ENCODE peak calls at places on chromosomes 12 and 14, in six cellular contexts. Z is upper lobe of right lung, O is GM12878, B is sigmoid colon, M is pancreas, L is thoracic aorta. I is an unnamed sample.

GRCh38 chr14:96039633-96040311 is 610 bp downstream of the C14orf132 start:
- DNase-seq in Z (peak; percentile 73), O (no peak), B (peak; percentile 70), M (peak; percentile 15), L (no peak), I (no peak)

GRCh38 chr12:100987552-100988277 is 193.1 kb downstream of the ANO4 start:
- DNase-seq in Z (no peak), O (peak; percentile 83), B (no peak), M (peak; percentile 26), L (no peak), I (peak; percentile 41)

GRCh38 chr12:98733667-98734350 is 88.7 kb downstream of the APAF1 start:
- DNase-seq in Z (no peak), O (no peak), B (no peak), M (no peak), L (no peak), I (no peak)

GRCh38 chr12:115324949-115325638 is 641.1 kb upstream of the TBX3 start:
- DNase-seq in Z (no peak), O (no peak), B (no peak), M (no peak), L (no peak), I (no peak)

GRCh38 chr12:26878661-26879119 is 45.7 kb upstream of the ITPR2 start:
- DNase-seq in Z (peak; percentile 73), O (no peak), B (peak; percentile 92), M (peak; percentile 92), L (no peak), I (no peak)

GRCh38 chr12:80356092-80356491 is 87.9 kb upstream of the PTPRQ start:
- DNase-seq in Z (no peak), O (no peak), B (no peak), M (no peak), L (no peak), I (no peak)

GRCh38 chr12:116612436-116612835 is 53.3 kb downstream of the MAP1LC3B2 start:
- DNase-seq in Z (no peak), O (no peak), B (no peak), M (no peak), L (no peak), I (no peak)

GRCh38 chr12:106758349-106758951 is 16.0 kb upstream of the RIC8B start:
- DNase-seq in Z (no peak), O (no peak), B (no peak), M (no peak), L (no peak), I (no peak)

GRCh38 chr14:61547186-61548121 is 147.9 kb upstream of the HIF1A start:
- DNase-seq in Z (no peak), O (no peak), B (no peak), M (no peak), L (no peak), I (peak; percentile 85)

DNA sequence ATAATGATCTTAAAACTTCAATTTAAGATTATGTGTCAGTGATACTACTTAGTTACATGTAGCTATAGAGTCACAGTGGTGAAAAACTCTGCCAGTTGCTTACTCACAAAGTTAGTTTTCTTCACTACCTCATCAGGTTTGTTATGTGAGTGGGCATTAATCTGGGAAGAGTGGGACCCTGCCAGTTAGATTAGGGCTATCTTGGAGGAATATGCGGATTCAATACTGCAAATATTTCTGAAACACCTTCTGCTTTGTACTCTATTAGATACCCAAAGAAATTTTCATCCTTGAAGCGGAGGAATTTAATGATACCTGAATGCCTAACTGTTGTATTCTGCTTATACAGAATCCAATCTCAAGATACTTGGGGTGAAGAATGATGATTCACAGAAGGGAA is 25.1 kb downstream of the ZNF268 start:
- DNase-seq in Z (no peak), O (no peak), B (no peak), M (no peak), L (no peak), I (no peak)
- H3K4me3 ChIP-seq in Z (no peak overlapping the region), O (no peak overlapping the region), B (no peak overlapping the region), M (no peak overlapping the region), L (no peak overlapping the region), I (no peak overlapping the region)

GRCh38 chr12:6235906-6236640 is 35.9 kb downstream of the CD9 start:
- DNase-seq in Z (peak; percentile 61), O (no peak), B (peak; percentile 53), M (no peak), L (no peak), I (no peak)
- H3K36me3 ChIP-seq in Z (peaks cover 73% of the 10 kb centered on the region), O (no peaks in the 10 kb centered on the region), B (peaks cover 40% of the 10 kb centered on the region), M (peaks cover 11% of the 10 kb centered on the region), L (peaks cover 36% of the 10 kb centered on the region), I (peaks cover 50% of the 10 kb centered on the region)

GRCh38 chr14:68820536-68820935 is 27.7 kb upstream of the ZFP36L1 start:
- DNase-seq in Z (no peak), O (no peak), B (no peak), M (no peak), L (no peak), I (no peak)
- H3K4me1 ChIP-seq in Z (peaks cover 19% of the 10 kb centered on the region), O (peaks cover 67% of the 10 kb centered on the region), B (no peaks in the 10 kb centered on the region), M (peaks cover 5% of the 10 kb centered on the region), L (peaks cover 10% of the 10 kb centered on the region), I (peaks cover 33% of the 10 kb centered on the region)

DNA sequence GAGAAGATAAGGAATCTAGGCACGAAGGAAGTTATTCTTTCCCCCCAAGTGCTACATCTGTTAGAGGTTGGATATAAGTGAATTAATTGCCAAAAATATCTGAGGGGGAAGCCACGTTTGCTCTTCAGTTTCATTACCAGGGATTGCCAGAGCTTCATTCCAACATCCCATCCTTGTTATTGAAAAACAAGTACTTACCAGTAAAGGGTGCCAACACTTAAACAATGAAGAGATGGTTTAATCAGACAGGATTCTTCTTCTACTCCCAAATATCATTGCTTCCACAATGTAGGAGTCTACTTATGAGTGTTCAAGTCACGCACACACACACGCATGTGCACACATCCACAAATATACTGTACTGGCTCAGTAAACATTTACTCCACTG is 312.4 kb downstream of the RPAP3 start:
- DNase-seq in Z (no peak), O (no peak), B (no peak), M (no peak), L (no peak), I (no peak)
- H3K4me3 ChIP-seq in Z (no peak overlapping the region), O (no peak overlapping the region), B (no peak overlapping the region), M (no peak overlapping the region), L (peak overlapping the region; percentile 24), I (no peak overlapping the region)

GRCh38 chr12:71477046-71477445 is 37.4 kb downstream of the LGR5 start:
- DNase-seq in Z (no peak), O (no peak), B (no peak), M (no peak), L (no peak), I (no peak)
- H3K36me3 ChIP-seq in Z (no peaks in the 10 kb centered on the region), O (no peaks in the 10 kb centered on the region), B (no peaks in the 10 kb centered on the region), M (no peaks in the 10 kb centered on the region), L (no peaks in the 10 kb centered on the region), I (no peaks in the 10 kb centered on the region)

DNA sequence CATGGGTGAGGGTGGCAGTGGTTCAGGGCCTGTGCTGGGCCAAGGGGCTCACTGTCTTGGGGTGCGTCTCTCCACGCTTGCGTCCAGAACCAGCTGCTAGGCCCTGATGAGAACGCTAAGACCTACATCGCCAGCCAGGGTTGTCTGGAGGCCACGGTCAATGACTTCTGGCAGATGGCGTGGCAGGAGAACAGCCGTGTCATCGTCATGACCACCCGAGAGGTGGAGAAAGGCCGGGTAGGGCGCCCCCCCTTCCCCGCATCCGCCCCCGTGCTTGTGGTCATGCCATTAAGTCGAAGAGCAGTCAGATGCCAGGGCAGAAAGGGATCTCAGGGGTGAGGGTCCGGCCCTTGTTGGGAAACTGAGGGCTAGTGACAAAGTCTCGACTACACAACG is 5.2 kb downstream of the PTPN6 start:
- DNase-seq in Z (peak; percentile 72), O (no peak), B (peak; percentile 64), M (no peak), L (no peak), I (no peak)
- H3K4me1 ChIP-seq in Z (peaks cover 52% of the 10 kb centered on the region), O (peaks cover 77% of the 10 kb centered on the region), B (no peaks in the 10 kb centered on the region), M (no peaks in the 10 kb centered on the region), L (peaks cover 5% of the 10 kb centered on the region), I (peaks cover 16% of the 10 kb centered on the region)

DNA sequence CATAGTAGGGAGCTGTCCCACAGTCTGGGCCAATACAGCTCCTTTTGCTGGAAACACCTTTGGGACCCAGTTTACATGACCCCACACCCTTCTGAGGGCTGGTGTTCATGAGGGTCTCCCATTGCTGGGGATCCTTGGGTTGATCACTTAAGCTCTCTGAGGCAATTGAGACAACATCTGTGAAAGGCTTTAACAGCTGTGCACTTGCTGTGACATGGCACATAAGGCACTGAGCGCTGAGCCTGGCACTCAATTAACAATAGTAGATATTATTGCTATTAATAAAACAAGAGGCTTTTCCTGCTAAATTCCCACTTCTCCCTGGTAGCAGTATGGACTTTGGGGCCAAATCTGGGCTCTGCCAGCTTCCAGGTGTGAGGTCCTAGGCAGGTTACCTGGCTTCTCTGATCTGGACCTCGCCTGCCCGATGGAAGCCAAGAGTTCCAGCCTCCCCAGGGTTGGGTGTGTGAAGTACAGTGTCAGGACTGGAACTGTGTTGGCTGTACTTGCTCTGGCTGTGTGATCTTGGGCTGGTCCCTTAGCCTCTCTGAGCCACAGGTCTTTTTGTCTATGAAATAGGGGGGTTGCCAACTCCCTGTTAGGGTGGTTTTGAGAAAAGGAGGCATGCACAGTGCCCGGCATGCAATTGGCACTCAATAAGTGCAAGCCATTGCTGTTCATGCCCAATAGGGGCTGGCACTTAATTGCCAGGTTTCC is 3.1 kb downstream of the SH2B3 start:
- DNase-seq in Z (no peak), O (no peak), B (no peak), M (no peak), L (no peak), I (no peak)
- H3K4me3 ChIP-seq in Z (peak overlapping the region; percentile 30), O (peak overlapping the region; percentile 96), B (no peak overlapping the region), M (peak overlapping the region; percentile 92), L (peak overlapping the region; percentile 54), I (no peak overlapping the region)

GRCh38 chr12:132574271-132574996 is 35.9 kb downstream of the LRCOL1 start:
- DNase-seq in Z (no peak), O (no peak), B (no peak), M (no peak), L (no peak), I (no peak)

GRCh38 chr12:132571051-132571450 is 39.3 kb downstream of the LRCOL1 start:
- DNase-seq in Z (no peak), O (no peak), B (no peak), M (no peak), L (no peak), I (no peak)

GRCh38 chr12:132572106-132572505 is 38.3 kb downstream of the LRCOL1 start:
- DNase-seq in Z (peak; percentile 83), O (no peak), B (no peak), M (no peak), L (no peak), I (no peak)

GRCh38 chr12:132571598-132571997 is 38.8 kb downstream of the LRCOL1 start:
- DNase-seq in Z (no peak), O (no peak), B (no peak), M (no peak), L (no peak), I (no peak)

GRCh38 chr12:132572801-132573760 is 37.3 kb downstream of the LRCOL1 start:
- DNase-seq in Z (no peak), O (no peak), B (no peak), M (no peak), L (no peak), I (no peak)
- H3K36me3 ChIP-seq in Z (peaks cover 38% of the 10 kb centered on the region), O (peaks cover 2% of the 10 kb centered on the region), B (peaks cover 26% of the 10 kb centered on the region), M (peaks cover 9% of the 10 kb centered on the region), L (peaks cover 19% of the 10 kb centered on the region), I (no peaks in the 10 kb centered on the region)